ENCODE peak calls at places on chromosomes 11 and 22, in five cellular contexts. One of them, this sample, is unnamed.

GRCh38 chr11:112632866-112633505 is 328.2 kb upstream of the NCAM1 start:
- DNase-seq in WTC11: no peak
- DNase-seq in fibroblast of the conjunctiva: no peak
- DNase-seq in EL: no peak
- DNase-seq in effector memory CD8-positive, alpha-beta T cell: no peak
- DNase-seq in this sample: no peak

GRCh38 chr11:12798609-12799011 is 124.4 kb downstream of the TEAD1 start:
- DNase-seq in WTC11: no peak
- DNase-seq in fibroblast of the conjunctiva: no peak
- DNase-seq in EL: no peak
- DNase-seq in effector memory CD8-positive, alpha-beta T cell: no peak
- DNase-seq in this sample: no peak

GRCh38 chr22:42725606-42726355 is 5.1 kb upstream of the A4GALT start:
- DNase-seq in WTC11: no peak
- DNase-seq in fibroblast of the conjunctiva: no peak
- DNase-seq in EL: no peak
- DNase-seq in effector memory CD8-positive, alpha-beta T cell: no peak
- DNase-seq in this sample: no peak

GRCh38 chr22:33110562-33111163 is 52.5 kb upstream of the SYN3 start:
- DNase-seq in WTC11: no peak
- DNase-seq in fibroblast of the conjunctiva: no peak
- DNase-seq in EL: no peak
- DNase-seq in effector memory CD8-positive, alpha-beta T cell: no peak
- DNase-seq in this sample: no peak

GRCh38 chr11:36763187-36763586 is 165.2 kb upstream of the RAG2 start:
- DNase-seq in WTC11: no peak
- DNase-seq in fibroblast of the conjunctiva: no peak
- DNase-seq in EL: no peak
- DNase-seq in effector memory CD8-positive, alpha-beta T cell: no peak
- DNase-seq in this sample: no peak

GRCh38 chr11:130636672-130637463 is 188.4 kb downstream of the ADAMTS15 start:
- DNase-seq in WTC11: no peak
- DNase-seq in fibroblast of the conjunctiva: no peak
- DNase-seq in EL: peak; percentile 77
- DNase-seq in effector memory CD8-positive, alpha-beta T cell: no peak
- DNase-seq in this sample: no peak

GRCh38 chr11:11148104-11148509 is 204.9 kb downstream of the CSNK2A3 start:
- DNase-seq in WTC11: peak; percentile 66
- DNase-seq in fibroblast of the conjunctiva: peak; percentile 92
- DNase-seq in EL: peak; percentile 76
- DNase-seq in effector memory CD8-positive, alpha-beta T cell: no peak
- DNase-seq in this sample: peak; percentile 56

GRCh38 chr11:111541209-111542061 is 915 bp downstream of the LAYN start:
- DNase-seq in WTC11: peak; percentile 59
- DNase-seq in fibroblast of the conjunctiva: peak; percentile 9
- DNase-seq in EL: peak; percentile 98
- DNase-seq in effector memory CD8-positive, alpha-beta T cell: no peak
- DNase-seq in this sample: no peak

GRCh38 chr11:96155627-96156378 is 187.2 kb downstream of the MAML2 start:
- DNase-seq in WTC11: peak; percentile 34
- DNase-seq in fibroblast of the conjunctiva: peak; percentile 91
- DNase-seq in EL: peak; percentile 99
- DNase-seq in effector memory CD8-positive, alpha-beta T cell: no peak
- DNase-seq in this sample: peak; percentile 78

GRCh38 chr22:28988455-28988854 is 73.2 kb downstream of the C22orf31 start:
- DNase-seq in WTC11: no peak
- DNase-seq in fibroblast of the conjunctiva: no peak
- DNase-seq in EL: no peak
- DNase-seq in effector memory CD8-positive, alpha-beta T cell: no peak
- DNase-seq in this sample: no peak

GRCh38 chr11:14237333-14237988 is 121.5 kb downstream of the RRAS2 start:
- DNase-seq in WTC11: no peak
- DNase-seq in fibroblast of the conjunctiva: no peak
- DNase-seq in EL: no peak
- DNase-seq in effector memory CD8-positive, alpha-beta T cell: no peak
- DNase-seq in this sample: no peak

GRCh38 chr11:80320765-80321164 is 879.9 kb upstream of the TENM4 start:
- DNase-seq in WTC11: peak; percentile 33
- DNase-seq in fibroblast of the conjunctiva: no peak
- DNase-seq in EL: no peak
- DNase-seq in effector memory CD8-positive, alpha-beta T cell: no peak
- DNase-seq in this sample: no peak

GRCh38 chr11:95698939-95699562 is 90.5 kb downstream of the FAM76B start:
- DNase-seq in WTC11: no peak
- DNase-seq in fibroblast of the conjunctiva: no peak
- DNase-seq in EL: no peak
- DNase-seq in effector memory CD8-positive, alpha-beta T cell: no peak
- DNase-seq in this sample: no peak

GRCh38 chr11:34564807-34565241 is 51.2 kb upstream of the ELF5 start:
- DNase-seq in WTC11: peak; percentile 16
- DNase-seq in fibroblast of the conjunctiva: no peak
- DNase-seq in EL: no peak
- DNase-seq in effector memory CD8-positive, alpha-beta T cell: no peak
- DNase-seq in this sample: no peak

This sample was measured in HS-5.